ENCODE peak calls at places on chromosomes 6 and 20, in five cellular contexts. I is sigmoid colon, X is spleen, U is HCT116, Y is transverse colon. R is an unnamed sample.

GRCh38 chr20:44618318-44618731 is 33.2 kb downstream of the ADA start:
- DNase-seq in Y (peak; percentile 51), X (peak; percentile 77), I (no peak), U (no peak), R (peak; percentile 69)

GRCh38 chr6:52976591-52977035 is 18.5 kb downstream of the GSTA4 start:
- DNase-seq in I (no peak), X (no peak), U (no peak), Y (peak; percentile 28), R (peak; percentile 83)

GRCh38 chr6:43867246-43867645 is 97.2 kb downstream of the VEGFA start:
- DNase-seq in X (peak; percentile 13), I (no peak), U (no peak), Y (no peak), R (no peak)

GRCh38 chr20:51310216-51310615 is 232.3 kb downstream of the NFATC2 start:
- DNase-seq in Y (no peak), U (no peak), I (no peak), X (no peak), R (no peak)

GRCh38 chr20:41218466-41218865 is 81.1 kb downstream of the PLCG1 start:
- DNase-seq in X (no peak), U (no peak), I (no peak), Y (no peak), R (no peak)

GRCh38 chr6:33975631-33976424 is 170.1 kb downstream of the GRM4 start:
- DNase-seq in U (no peak), X (peak; percentile 59), I (no peak), Y (no peak), R (peak; percentile 16)

GRCh38 chr6:157253017-157253416 is 70.3 kb downstream of the TMEM242 start:
- DNase-seq in U (no peak), X (no peak), I (no peak), Y (no peak), R (peak; percentile 55)

GRCh38 chr6:79538481-79538971 is 1.3 kb upstream of the LCA5 start:
- DNase-seq in I (no peak), U (no peak), X (no peak), Y (no peak), R (no peak)

GRCh38 chr6:39170860-39171259 is 55.9 kb upstream of the SAYSD1 start:
- DNase-seq in Y (no peak), I (peak; percentile 9), U (no peak), X (no peak), R (no peak)

GRCh38 chr20:58222446-58222845 is 6.0 kb downstream of the ANKRD60 start:
- DNase-seq in Y (no peak), X (no peak), U (no peak), I (peak; percentile 46), R (no peak)

GRCh38 chr6:5135783-5136376 is 50.7 kb downstream of the PPP1R3G start:
- DNase-seq in X (no peak), I (no peak), Y (no peak), U (peak; percentile 27), R (no peak)

GRCh38 chr6:5133943-5134342 is 48.8 kb downstream of the PPP1R3G start:
- DNase-seq in I (no peak), X (no peak), Y (no peak), U (no peak), R (no peak)

GRCh38 chr6:5130135-5130866 is 45.2 kb downstream of the PPP1R3G start:
- DNase-seq in I (no peak), X (no peak), Y (no peak), U (no peak), R (no peak)

GRCh38 chr6:5136856-5137255 is 51.7 kb downstream of the PPP1R3G start:
- DNase-seq in X (no peak), I (no peak), U (no peak), Y (no peak), R (no peak)

GRCh38 chr6:5132741-5133140 is 47.6 kb downstream of the PPP1R3G start:
- DNase-seq in X (peak; percentile 84), U (no peak), Y (peak; percentile 44), I (peak; percentile 89), R (peak; percentile 43)
- TF ChIP-seq POLR2A in X (no peak), U (no peak), Y (no peak), I (no peak), R (no peak)

DNA sequence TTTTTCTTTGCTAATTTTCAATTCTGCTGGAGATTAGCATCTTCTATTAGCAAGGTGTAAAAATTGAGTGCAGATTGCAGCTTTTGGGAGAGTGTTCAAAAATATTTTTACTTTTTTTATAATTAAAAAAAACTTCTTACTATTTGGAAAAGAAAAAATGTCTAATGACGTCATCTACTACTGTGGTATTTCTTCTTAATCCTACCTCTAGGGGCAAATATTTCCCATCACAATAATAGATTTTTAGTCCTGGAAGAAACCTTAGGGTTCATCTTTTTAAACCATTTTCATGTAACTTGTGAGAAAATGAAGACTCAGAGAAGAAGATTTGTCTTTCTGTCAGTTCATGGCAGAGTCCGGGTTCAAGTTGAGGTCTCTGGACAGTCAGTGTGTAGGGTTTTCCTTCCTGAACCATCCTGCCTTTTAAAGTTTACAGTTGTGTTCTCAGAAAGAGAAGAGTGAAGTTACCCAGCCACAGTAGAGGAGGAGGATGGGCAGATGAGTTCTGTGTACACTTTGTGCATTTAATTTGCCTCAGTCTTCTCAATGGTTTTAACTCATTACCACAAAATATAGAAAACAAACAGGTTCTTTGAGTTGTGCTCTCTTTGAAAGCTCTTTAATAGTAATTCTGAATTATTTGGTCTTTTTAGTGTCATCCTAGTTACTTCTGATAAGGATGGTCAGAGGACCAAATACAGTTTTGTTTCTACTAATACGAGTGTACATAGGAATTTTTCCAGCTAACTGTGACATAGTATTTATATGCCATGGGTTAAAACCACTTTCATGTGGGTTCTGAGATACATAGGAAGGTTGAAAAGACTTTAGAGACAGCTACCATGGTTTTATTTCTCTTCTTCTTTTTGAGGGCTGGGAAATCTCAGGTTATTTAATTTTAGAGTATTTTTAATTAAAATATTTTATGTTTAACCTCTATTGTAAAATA is 184.7 kb downstream of the CDKAL1 start:
- DNase-seq in I (no peak), X (no peak), Y (no peak), U (no peak), R (no peak)
- H3K27ac ChIP-seq in I (no peak overlapping the region), X (no peak overlapping the region), Y (no peak overlapping the region), U (no peak overlapping the region), R (no peak overlapping the region)

DNA sequence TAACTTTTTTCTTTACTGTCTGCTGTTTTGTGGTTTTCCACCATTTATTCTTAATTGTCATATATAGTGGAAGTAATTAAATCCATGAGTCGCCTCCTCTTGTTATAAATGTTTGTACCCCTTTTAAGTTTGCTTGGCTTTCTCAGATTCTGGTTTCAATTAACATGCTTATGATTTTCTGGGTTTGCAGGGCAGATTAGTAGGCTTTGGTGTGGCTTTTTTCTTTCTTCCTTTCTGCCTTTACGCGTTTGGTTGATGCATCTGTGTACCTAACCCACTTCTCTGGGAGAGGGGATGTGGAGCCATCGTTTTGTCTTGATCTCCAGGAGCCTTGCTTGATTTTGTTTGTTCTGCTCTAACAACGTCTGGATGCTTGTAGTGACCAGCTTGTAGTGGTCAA is 100.4 kb downstream of the JARID2 start:
- DNase-seq in I (no peak), U (no peak), Y (no peak), X (no peak), R (no peak)
- TF ChIP-seq POLR2AphosphoS5 in I (no peak), U (no peak), Y (no peak), X (no peak), R (no peak)

GRCh38 chr20:60598528-60598927 is 640.3 kb downstream of the CDH26 start:
- DNase-seq in X (no peak), I (no peak), Y (no peak), U (no peak), R (no peak)
- TF ChIP-seq POLR2A in X (no peak), I (no peak), Y (no peak), U (no peak), R (no peak)

GRCh38 chr6:127933852-127934840 is 33.3 kb upstream of the THEMIS start:
- DNase-seq in Y (no peak), I (no peak), U (no peak), X (no peak), R (no peak)

GRCh38 chr6:127939442-127940066 is 38.7 kb upstream of the THEMIS start:
- DNase-seq in Y (no peak), U (no peak), I (no peak), X (no peak), R (no peak)

GRCh38 chr6:127937747-127938146 is 36.9 kb upstream of the THEMIS start:
- DNase-seq in Y (no peak), X (no peak), I (no peak), U (no peak), R (no peak)

GRCh38 chr6:127938701-127939100 is 37.8 kb upstream of the THEMIS start:
- DNase-seq in X (no peak), I (no peak), Y (no peak), U (peak; percentile 6), R (no peak)

GRCh38 chr6:127937102-127937501 is 36.2 kb upstream of the THEMIS start:
- DNase-seq in U (no peak), Y (no peak), X (no peak), I (no peak), R (no peak)
- H3K27ac ChIP-seq in U (no peak overlapping the region), Y (no peak overlapping the region), X (no peak overlapping the region), I (no peak overlapping the region), R (no peak overlapping the region)

R was measured in stomach.